ENCODE peak calls at places on chromosomes 13 and 19, in ten cellular contexts. D, R, F, T, B, A, Y, U, E and W are unnamed samples.

GRCh38 chr19:50266896-50267295 is 62.3 kb downstream of the KCNC3 start:
- DNase-seq in D (no peak), R (no peak), F (no peak), T (no peak), B (peak; percentile 73), A (peak; percentile 14), Y (no peak), U (peak; percentile 53), E (no peak), W (no peak)

GRCh38 chr13:29707876-29708543 is 112.5 kb upstream of the SLC7A1 start:
- DNase-seq in D (peak; percentile 42), R (no peak), F (peak; percentile 44), T (no peak), B (peak; percentile 35), A (peak; percentile 55), Y (no peak), U (peak; percentile 74), E (no peak), W (peak; percentile 41)

GRCh38 chr19:16160943-16161560 is 12.3 kb downstream of the CIB3 start:
- DNase-seq in D (no peak), R (no peak), F (peak; percentile 82), T (no peak), B (peak; percentile 24), A (no peak), Y (no peak), U (no peak), E (no peak), W (no peak)

GRCh38 chr19:1540353-1540925 is 16.6 kb downstream of the PLK5 start:
- DNase-seq in D (no peak), R (no peak), F (no peak), T (no peak), B (no peak), A (no peak), Y (no peak), U (no peak), E (no peak), W (no peak)

GRCh38 chr19:20558571-20558970 is 7.0 kb downstream of the ZNF737 start:
- DNase-seq in D (no peak), R (no peak), F (no peak), T (no peak), B (no peak), A (no peak), Y (no peak), U (no peak), E (no peak), W (no peak)

GRCh38 chr19:4647676-4648644 is 8.6 kb downstream of the TNFAIP8L1 start:
- DNase-seq in D (no peak), R (peak; percentile 35), F (no peak), T (peak; percentile 56), B (no peak), A (no peak), Y (no peak), U (no peak), E (no peak), W (no peak)

GRCh38 chr19:33193864-33194362 is at the start of gene LRP3:
- DNase-seq in D (peak; percentile 52), R (peak; percentile 64), F (peak; percentile 41), T (peak; percentile 54), B (peak; percentile 41), A (peak; percentile 41), Y (peak; percentile 65), U (peak; percentile 84), E (no peak), W (no peak)

GRCh38 chr19:56538254-56538760 is 441 bp upstream of the ZFP28 start:
- DNase-seq in D (peak; percentile 91), R (peak; percentile 92), F (peak; percentile 90), T (peak; percentile 90), B (peak; percentile 93), A (peak; percentile 89), Y (peak; percentile 94), U (peak; percentile 96), E (peak; percentile 45), W (peak; percentile 90)

GRCh38 chr19:11140896-11141295 is 14.7 kb downstream of the SPC24 start:
- DNase-seq in D (no peak), R (no peak), F (no peak), T (no peak), B (no peak), A (no peak), Y (no peak), U (no peak), E (no peak), W (no peak)

GRCh38 chr13:110525328-110526319 is 35.9 kb downstream of the RAB20 start:
- DNase-seq in D (peak; percentile 31), R (peak; percentile 92), F (no peak), T (no peak), B (peak; percentile 62), A (no peak), Y (peak; percentile 46), U (no peak), E (no peak), W (no peak)

GRCh38 chr13:66689628-66690027 is 540.5 kb downstream of the PCDH9 start:
- DNase-seq in D (no peak), R (no peak), F (peak; percentile 38), T (no peak), B (no peak), A (no peak), Y (no peak), U (peak; percentile 19), E (no peak), W (no peak)

GRCh38 chr13:113423225-113424170 is 29.8 kb downstream of the ADPRHL1 start:
- DNase-seq in D (no peak), R (no peak), F (no peak), T (no peak), B (no peak), A (no peak), Y (no peak), U (no peak), E (no peak), W (no peak)

GRCh38 chr19:49173198-49173597 is 15.6 kb downstream of the TRPM4 start:
- DNase-seq in D (no peak), R (no peak), F (no peak), T (no peak), B (no peak), A (no peak), Y (no peak), U (no peak), E (no peak), W (no peak)
- H3K36me3 ChIP-seq in D (no peaks in the 10 kb centered on the region), R (peaks cover 30% of the 10 kb centered on the region), F (peaks cover 4% of the 10 kb centered on the region), T (peaks cover 4% of the 10 kb centered on the region), B (no peaks in the 10 kb centered on the region), A (no peaks in the 10 kb centered on the region), Y (no peaks in the 10 kb centered on the region), U (no peaks in the 10 kb centered on the region), E (peaks cover 59% of the 10 kb centered on the region), W (no peaks in the 10 kb centered on the region)

DNA sequence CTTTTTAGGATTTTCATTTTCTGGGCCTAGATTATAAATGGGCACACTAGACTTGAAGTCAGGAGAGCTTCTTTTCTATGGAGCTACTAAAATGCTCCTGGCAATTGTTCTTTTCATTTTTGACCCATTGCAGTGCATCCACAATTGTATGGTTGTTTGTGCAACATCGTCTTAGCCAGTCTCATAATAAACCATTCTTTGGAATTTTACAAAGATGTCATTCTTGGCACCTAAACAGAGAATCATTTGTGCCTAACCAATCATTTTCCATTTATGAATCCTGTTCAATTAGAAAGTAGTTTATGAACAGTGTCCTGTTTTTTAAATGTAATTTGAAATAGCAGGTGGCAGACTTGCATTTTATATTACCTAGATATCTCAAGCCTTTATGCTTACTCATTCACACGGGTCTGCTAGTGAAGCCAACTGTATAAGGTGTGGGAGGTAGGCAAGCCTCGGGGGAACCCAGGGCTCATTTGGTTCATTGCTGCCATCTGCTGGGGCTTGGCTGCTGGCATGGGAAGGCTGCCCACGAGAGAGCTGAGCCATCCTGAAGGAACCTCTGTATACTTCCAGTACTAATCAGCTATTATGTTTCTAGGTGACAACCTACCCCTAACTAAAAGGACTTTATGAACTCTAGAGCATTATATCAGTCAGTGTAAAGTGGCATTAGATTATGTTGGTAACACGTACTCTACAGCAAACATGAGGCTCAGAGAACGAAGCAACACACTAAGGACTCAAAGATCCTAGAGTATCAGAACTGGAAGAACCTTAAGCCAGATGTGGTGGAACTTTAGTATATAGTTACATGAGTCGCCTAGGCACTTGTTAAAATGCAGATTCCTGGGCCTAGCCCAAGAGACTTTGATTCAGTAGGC is 60.0 kb downstream of the TPT1 start:
- DNase-seq in D (peak; percentile 72), R (peak; percentile 82), F (peak; percentile 82), T (peak; percentile 45), B (peak; percentile 76), A (peak; percentile 65), Y (peak; percentile 71), U (peak; percentile 69), E (no peak), W (peak; percentile 26)
- H3K27ac ChIP-seq in D (no peak overlapping the region), R (no peak overlapping the region), F (no peak overlapping the region), T (no peak overlapping the region), B (no peak overlapping the region), A (no peak overlapping the region), Y (no peak overlapping the region), U (no peak overlapping the region), E (no peak overlapping the region), W (no peak overlapping the region)

GRCh38 chr19:39345956-39346355 is 3.7 kb downstream of the SAMD4B start:
- DNase-seq in D (no peak), R (no peak), F (no peak), T (no peak), B (no peak), A (no peak), Y (peak; percentile 8), U (no peak), E (no peak), W (no peak)
- H3K36me3 ChIP-seq in D (no peaks in the 10 kb centered on the region), R (no peaks in the 10 kb centered on the region), F (peaks cover 7% of the 10 kb centered on the region), T (peaks cover 9% of the 10 kb centered on the region), B (no peaks in the 10 kb centered on the region), A (no peaks in the 10 kb centered on the region), Y (peaks cover 2% of the 10 kb centered on the region), U (no peaks in the 10 kb centered on the region), E (peaks cover 22% of the 10 kb centered on the region), W (peaks cover 7% of the 10 kb centered on the region)

GRCh38 chr19:7554990-7555864 is 19.7 kb downstream of the PNPLA6 start:
- DNase-seq in D (no peak), R (no peak), F (no peak), T (no peak), B (peak; percentile 68), A (no peak), Y (peak; percentile 46), U (peak; percentile 46), E (no peak), W (no peak)
- H3K27ac ChIP-seq in D (no peak overlapping the region), R (no peak overlapping the region), F (no peak overlapping the region), T (no peak overlapping the region), B (no peak overlapping the region), A (no peak overlapping the region), Y (no peak overlapping the region), U (no peak overlapping the region), E (no peak overlapping the region), W (no peak overlapping the region)

DNA sequence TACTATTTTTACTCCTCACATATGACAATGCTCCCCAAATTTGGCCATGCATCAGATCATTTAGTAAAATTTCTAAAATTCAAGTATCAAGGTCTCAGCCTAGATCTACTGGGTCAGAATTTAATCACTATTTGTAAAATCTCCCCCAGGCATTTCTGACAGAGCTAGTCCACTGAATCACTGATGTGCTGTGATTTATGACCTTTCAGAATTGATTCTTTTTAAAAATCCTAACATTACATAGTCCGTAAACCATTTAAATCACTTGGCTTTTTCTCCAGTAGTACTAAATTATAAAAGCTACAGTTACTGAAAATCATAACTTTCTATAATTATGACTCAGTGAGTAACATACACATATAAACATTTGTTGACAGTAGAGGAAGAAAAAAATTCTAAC is 92.8 kb upstream of the RAP2A start:
- DNase-seq in D (no peak), R (no peak), F (no peak), T (no peak), B (no peak), A (no peak), Y (no peak), U (no peak), E (no peak), W (no peak)
- H3K36me3 ChIP-seq in D (peaks cover 25% of the 10 kb centered on the region), R (peaks cover 5% of the 10 kb centered on the region), F (peaks cover 4% of the 10 kb centered on the region), T (no peaks in the 10 kb centered on the region), B (no peaks in the 10 kb centered on the region), A (no peaks in the 10 kb centered on the region), Y (peaks cover 4% of the 10 kb centered on the region), U (no peaks in the 10 kb centered on the region), E (peaks cover 19% of the 10 kb centered on the region), W (peaks cover 7% of the 10 kb centered on the region)